ENCODE peak calls at places on chromosomes 11 and 22, in eight cellular contexts. One of them, this sample, is unnamed.

GRCh38 chr22:50340157-50340879 is 2.8 kb upstream of the PPP6R2 start:
- DNase-seq in BJ: no peak
- DNase-seq in endothelial cell: no peak
- DNase-seq in pulmonary artery endothelial cell: no peak
- DNase-seq in NCI-H1417: peak
- DNase-seq in GF-D8: no peak
- DNase-seq in progenitor cell of endocrine pancreas: no peak
- DNase-seq in iris pigment epithelial cell: no peak
- DNase-seq in this sample: no peak

GRCh38 chr11:17651681-17652080 is 67.7 kb upstream of the MYOD1 start:
- DNase-seq in NCI-H1417: no peak
- DNase-seq in progenitor cell of endocrine pancreas: no peak
- DNase-seq in endothelial cell: no peak
- DNase-seq in GF-D8: no peak
- DNase-seq in BJ: no peak
- DNase-seq in pulmonary artery endothelial cell: no peak
- DNase-seq in iris pigment epithelial cell: no peak
- DNase-seq in this sample: no peak

GRCh38 chr11:115226556-115226955 is 277.7 kb downstream of the CADM1 start:
- DNase-seq in NCI-H1417: no peak
- DNase-seq in endothelial cell: peak
- DNase-seq in pulmonary artery endothelial cell: no peak
- DNase-seq in GF-D8: no peak
- DNase-seq in progenitor cell of endocrine pancreas: no peak
- DNase-seq in iris pigment epithelial cell: peak
- DNase-seq in BJ: peak
- DNase-seq in this sample: no peak

GRCh38 chr11:125404136-125404810 is 91.8 kb downstream of the FEZ1 start:
- DNase-seq in GF-D8: no peak
- DNase-seq in endothelial cell: no peak
- DNase-seq in BJ: no peak
- DNase-seq in pulmonary artery endothelial cell: no peak
- DNase-seq in NCI-H1417: peak
- DNase-seq in progenitor cell of endocrine pancreas: no peak
- DNase-seq in iris pigment epithelial cell: no peak
- DNase-seq in this sample: no peak

GRCh38 chr11:28981331-28981865 is 873.2 kb downstream of the METTL15 start:
- DNase-seq in progenitor cell of endocrine pancreas: no peak
- DNase-seq in GF-D8: no peak
- DNase-seq in NCI-H1417: peak
- DNase-seq in pulmonary artery endothelial cell: no peak
- DNase-seq in BJ: no peak
- DNase-seq in iris pigment epithelial cell: peak
- DNase-seq in endothelial cell: no peak
- DNase-seq in this sample: no peak

GRCh38 chr11:93072236-93072635 is 102.8 kb downstream of the MTNR1B start:
- DNase-seq in progenitor cell of endocrine pancreas: no peak
- DNase-seq in pulmonary artery endothelial cell: no peak
- DNase-seq in endothelial cell: no peak
- DNase-seq in NCI-H1417: no peak
- DNase-seq in iris pigment epithelial cell: no peak
- DNase-seq in BJ: no peak
- DNase-seq in GF-D8: no peak
- DNase-seq in this sample: no peak

GRCh38 chr22:47631571-47632102 is 869.2 kb downstream of the TBC1D22A start:
- DNase-seq in BJ: no peak
- DNase-seq in progenitor cell of endocrine pancreas: no peak
- DNase-seq in endothelial cell: no peak
- DNase-seq in iris pigment epithelial cell: no peak
- DNase-seq in NCI-H1417: peak
- DNase-seq in pulmonary artery endothelial cell: no peak
- DNase-seq in GF-D8: no peak
- DNase-seq in this sample: no peak

GRCh38 chr11:66871521-66871901 is 14.6 kb downstream of the LRFN4 start:
- DNase-seq in endothelial cell: no peak
- DNase-seq in BJ: no peak
- DNase-seq in NCI-H1417: no peak
- DNase-seq in progenitor cell of endocrine pancreas: no peak
- DNase-seq in iris pigment epithelial cell: no peak
- DNase-seq in GF-D8: no peak
- DNase-seq in pulmonary artery endothelial cell: no peak
- DNase-seq in this sample: no peak

GRCh38 chr11:11538277-11538960 is 83.4 kb downstream of the GALNT18 start:
- DNase-seq in BJ: no peak
- DNase-seq in GF-D8: no peak
- DNase-seq in NCI-H1417: no peak
- DNase-seq in pulmonary artery endothelial cell: no peak
- DNase-seq in progenitor cell of endocrine pancreas: no peak
- DNase-seq in endothelial cell: no peak
- DNase-seq in iris pigment epithelial cell: no peak
- DNase-seq in this sample: no peak

GRCh38 chr11:104254347-104254746 is 90.4 kb upstream of the PDGFD start:
- DNase-seq in BJ: no peak
- DNase-seq in iris pigment epithelial cell: peak
- DNase-seq in NCI-H1417: peak
- DNase-seq in endothelial cell: peak
- DNase-seq in pulmonary artery endothelial cell: no peak
- DNase-seq in progenitor cell of endocrine pancreas: peak
- DNase-seq in GF-D8: no peak
- DNase-seq in this sample: no peak

GRCh38 chr11:26331911-26332571 is at the start of gene ANO3:
- DNase-seq in endothelial cell: peak
- DNase-seq in NCI-H1417: peak
- DNase-seq in BJ: peak
- DNase-seq in progenitor cell of endocrine pancreas: peak
- DNase-seq in pulmonary artery endothelial cell: no peak
- DNase-seq in iris pigment epithelial cell: peak
- DNase-seq in GF-D8: no peak
- DNase-seq in this sample: no peak

GRCh38 chr11:121482231-121483129 is 29.7 kb upstream of the SORL1-AS1 start:
- DNase-seq in endothelial cell: no peak
- DNase-seq in GF-D8: peak
- DNase-seq in iris pigment epithelial cell: no peak
- DNase-seq in pulmonary artery endothelial cell: peak
- DNase-seq in NCI-H1417: no peak
- DNase-seq in progenitor cell of endocrine pancreas: no peak
- DNase-seq in BJ: no peak
- DNase-seq in this sample: peak

GRCh38 chr11:130190371-130190881 is 30.8 kb downstream of the ST14 start:
- DNase-seq in progenitor cell of endocrine pancreas: no peak
- DNase-seq in pulmonary artery endothelial cell: no peak
- DNase-seq in BJ: no peak
- DNase-seq in endothelial cell: no peak
- DNase-seq in iris pigment epithelial cell: no peak
- DNase-seq in NCI-H1417: no peak
- DNase-seq in GF-D8: no peak
- DNase-seq in this sample: no peak

GRCh38 chr22:19610518-19611253 is 86.5 kb upstream of the CLDN5 start:
- DNase-seq in GF-D8: no peak
- DNase-seq in BJ: no peak
- DNase-seq in endothelial cell: no peak
- DNase-seq in NCI-H1417: peak
- DNase-seq in progenitor cell of endocrine pancreas: no peak
- DNase-seq in iris pigment epithelial cell: no peak
- DNase-seq in pulmonary artery endothelial cell: no peak
- DNase-seq in this sample: no peak

GRCh38 chr11:67615455-67616430 is 9.0 kb downstream of the NDUFV1 start:
- DNase-seq in endothelial cell: peak
- DNase-seq in BJ: no peak
- DNase-seq in pulmonary artery endothelial cell: no peak
- DNase-seq in iris pigment epithelial cell: no peak
- DNase-seq in progenitor cell of endocrine pancreas: no peak
- DNase-seq in GF-D8: no peak
- DNase-seq in NCI-H1417: peak
- DNase-seq in this sample: no peak

This sample was measured in stimulated activated naive CD4-positive, alpha-beta T cell.